ENCODE peak calls at places on chromosomes 6 and 20, in seven cellular contexts. One of them, this sample, is unnamed.

GRCh38 chr6:11854418-11855165 is 76.0 kb upstream of the ADTRP start:
- DNase-seq in NAMALWA: no peak
- DNase-seq in T-helper 9 cell: no peak
- DNase-seq in Calu3: no peak
- DNase-seq in GM04504: peak; percentile 33
- DNase-seq in dorsolateral prefrontal cortex: no peak
- DNase-seq in stimulated activated CD4-positive, alpha-beta T cell treated with anti-CD3 and anti-CD28 coated beads, Interleukin-1b, Interleukin-23, amount 100 ng/mL, for 1 hour: no peak
- DNase-seq in this sample: no peak

GRCh38 chr6:25341923-25342619 is 62.9 kb downstream of the CARMIL1 start:
- DNase-seq in GM04504: no peak
- DNase-seq in T-helper 9 cell: no peak
- DNase-seq in dorsolateral prefrontal cortex: no peak
- DNase-seq in stimulated activated CD4-positive, alpha-beta T cell treated with anti-CD3 and anti-CD28 coated beads, Interleukin-1b, Interleukin-23, amount 100 ng/mL, for 1 hour: no peak
- DNase-seq in Calu3: no peak
- DNase-seq in NAMALWA: no peak
- DNase-seq in this sample: no peak

GRCh38 chr20:1320016-1320415 is 8.9 kb downstream of the SDCBP2 start:
- DNase-seq in stimulated activated CD4-positive, alpha-beta T cell treated with anti-CD3 and anti-CD28 coated beads, Interleukin-1b, Interleukin-23, amount 100 ng/mL, for 1 hour: no peak
- DNase-seq in Calu3: no peak
- DNase-seq in T-helper 9 cell: no peak
- DNase-seq in GM04504: no peak
- DNase-seq in NAMALWA: no peak
- DNase-seq in dorsolateral prefrontal cortex: no peak
- DNase-seq in this sample: no peak

GRCh38 chr20:49207071-49207470 is 12.1 kb upstream of the DDX27 start:
- DNase-seq in T-helper 9 cell: no peak
- DNase-seq in Calu3: peak; percentile 27
- DNase-seq in NAMALWA: peak; percentile 48
- DNase-seq in stimulated activated CD4-positive, alpha-beta T cell treated with anti-CD3 and anti-CD28 coated beads, Interleukin-1b, Interleukin-23, amount 100 ng/mL, for 1 hour: no peak
- DNase-seq in GM04504: no peak
- DNase-seq in dorsolateral prefrontal cortex: no peak
- DNase-seq in this sample: no peak

GRCh38 chr20:37945034-37945660 is 42.2 kb downstream of the VSTM2L start:
- DNase-seq in stimulated activated CD4-positive, alpha-beta T cell treated with anti-CD3 and anti-CD28 coated beads, Interleukin-1b, Interleukin-23, amount 100 ng/mL, for 1 hour: no peak
- DNase-seq in dorsolateral prefrontal cortex: no peak
- DNase-seq in GM04504: no peak
- DNase-seq in Calu3: no peak
- DNase-seq in T-helper 9 cell: no peak
- DNase-seq in NAMALWA: no peak
- DNase-seq in this sample: no peak

GRCh38 chr6:84408028-84408427 is 180.6 kb upstream of the CEP162 start:
- DNase-seq in GM04504: no peak
- DNase-seq in stimulated activated CD4-positive, alpha-beta T cell treated with anti-CD3 and anti-CD28 coated beads, Interleukin-1b, Interleukin-23, amount 100 ng/mL, for 1 hour: no peak
- DNase-seq in Calu3: no peak
- DNase-seq in NAMALWA: no peak
- DNase-seq in dorsolateral prefrontal cortex: no peak
- DNase-seq in T-helper 9 cell: no peak
- DNase-seq in this sample: no peak

GRCh38 chr6:79077680-79078056 is 386 bp downstream of the PHIP start:
- DNase-seq in stimulated activated CD4-positive, alpha-beta T cell treated with anti-CD3 and anti-CD28 coated beads, Interleukin-1b, Interleukin-23, amount 100 ng/mL, for 1 hour: peak; percentile 0
- DNase-seq in NAMALWA: no peak
- DNase-seq in Calu3: peak; percentile 57
- DNase-seq in GM04504: no peak
- DNase-seq in T-helper 9 cell: peak; percentile 34
- DNase-seq in dorsolateral prefrontal cortex: no peak
- DNase-seq in this sample: no peak

GRCh38 chr6:145948328-145948727 is 15.8 kb downstream of the SHPRH start:
- DNase-seq in stimulated activated CD4-positive, alpha-beta T cell treated with anti-CD3 and anti-CD28 coated beads, Interleukin-1b, Interleukin-23, amount 100 ng/mL, for 1 hour: no peak
- DNase-seq in dorsolateral prefrontal cortex: no peak
- DNase-seq in Calu3: no peak
- DNase-seq in GM04504: no peak
- DNase-seq in T-helper 9 cell: no peak
- DNase-seq in NAMALWA: no peak
- DNase-seq in this sample: no peak

GRCh38 chr20:47295921-47296426 is 60.5 kb downstream of the ZMYND8 start:
- DNase-seq in dorsolateral prefrontal cortex: no peak
- DNase-seq in stimulated activated CD4-positive, alpha-beta T cell treated with anti-CD3 and anti-CD28 coated beads, Interleukin-1b, Interleukin-23, amount 100 ng/mL, for 1 hour: no peak
- DNase-seq in Calu3: no peak
- DNase-seq in T-helper 9 cell: no peak
- DNase-seq in GM04504: no peak
- DNase-seq in NAMALWA: no peak
- DNase-seq in this sample: no peak

GRCh38 chr6:137389150-137389664 is 105.0 kb downstream of the OLIG3 start:
- DNase-seq in T-helper 9 cell: peak; percentile 47
- DNase-seq in GM04504: no peak
- DNase-seq in stimulated activated CD4-positive, alpha-beta T cell treated with anti-CD3 and anti-CD28 coated beads, Interleukin-1b, Interleukin-23, amount 100 ng/mL, for 1 hour: peak; percentile 16
- DNase-seq in NAMALWA: peak; percentile 34
- DNase-seq in Calu3: no peak
- DNase-seq in dorsolateral prefrontal cortex: no peak
- DNase-seq in this sample: peak; percentile 65

GRCh38 chr6:118103381-118104105 is 196.5 kb downstream of the SLC35F1 start:
- DNase-seq in NAMALWA: no peak
- DNase-seq in stimulated activated CD4-positive, alpha-beta T cell treated with anti-CD3 and anti-CD28 coated beads, Interleukin-1b, Interleukin-23, amount 100 ng/mL, for 1 hour: no peak
- DNase-seq in T-helper 9 cell: no peak
- DNase-seq in GM04504: no peak
- DNase-seq in dorsolateral prefrontal cortex: no peak
- DNase-seq in Calu3: no peak
- DNase-seq in this sample: no peak

GRCh38 chr6:117440558-117441525 is 15.1 kb upstream of the ROS1 start:
- DNase-seq in Calu3: no peak
- DNase-seq in dorsolateral prefrontal cortex: no peak
- DNase-seq in GM04504: peak; percentile 93
- DNase-seq in NAMALWA: no peak
- DNase-seq in T-helper 9 cell: no peak
- DNase-seq in stimulated activated CD4-positive, alpha-beta T cell treated with anti-CD3 and anti-CD28 coated beads, Interleukin-1b, Interleukin-23, amount 100 ng/mL, for 1 hour: no peak
- DNase-seq in this sample: no peak

GRCh38 chr6:163438940-163439335 is 24.4 kb downstream of the QKI start:
- DNase-seq in GM04504: no peak
- DNase-seq in Calu3: peak; percentile 30
- DNase-seq in dorsolateral prefrontal cortex: no peak
- DNase-seq in NAMALWA: peak; percentile 44
- DNase-seq in T-helper 9 cell: peak; percentile 44
- DNase-seq in stimulated activated CD4-positive, alpha-beta T cell treated with anti-CD3 and anti-CD28 coated beads, Interleukin-1b, Interleukin-23, amount 100 ng/mL, for 1 hour: no peak
- DNase-seq in this sample: peak; percentile 25

GRCh38 chr6:157755032-157755751 is 67.9 kb upstream of the SNX9 start:
- DNase-seq in dorsolateral prefrontal cortex: no peak
- DNase-seq in stimulated activated CD4-positive, alpha-beta T cell treated with anti-CD3 and anti-CD28 coated beads, Interleukin-1b, Interleukin-23, amount 100 ng/mL, for 1 hour: no peak
- DNase-seq in GM04504: no peak
- DNase-seq in NAMALWA: no peak
- DNase-seq in T-helper 9 cell: no peak
- DNase-seq in Calu3: no peak
- DNase-seq in this sample: no peak

GRCh38 chr6:157976345-157977175 is 5.1 kb upstream of the SYNJ2 start:
- DNase-seq in NAMALWA: no peak
- DNase-seq in GM04504: no peak
- DNase-seq in dorsolateral prefrontal cortex: no peak
- DNase-seq in Calu3: no peak
- DNase-seq in stimulated activated CD4-positive, alpha-beta T cell treated with anti-CD3 and anti-CD28 coated beads, Interleukin-1b, Interleukin-23, amount 100 ng/mL, for 1 hour: no peak
- DNase-seq in T-helper 9 cell: no peak
- DNase-seq in this sample: no peak

GRCh38 chr20:62366370-62367135 is 559 bp downstream of the LAMA5 start:
- DNase-seq in T-helper 9 cell: no peak
- DNase-seq in GM04504: no peak
- DNase-seq in Calu3: peak; percentile 90
- DNase-seq in dorsolateral prefrontal cortex: no peak
- DNase-seq in NAMALWA: no peak
- DNase-seq in stimulated activated CD4-positive, alpha-beta T cell treated with anti-CD3 and anti-CD28 coated beads, Interleukin-1b, Interleukin-23, amount 100 ng/mL, for 1 hour: no peak
- DNase-seq in this sample: no peak

GRCh38 chr6:99241905-99242534 is 107.5 kb downstream of the FAXC start:
- DNase-seq in stimulated activated CD4-positive, alpha-beta T cell treated with anti-CD3 and anti-CD28 coated beads, Interleukin-1b, Interleukin-23, amount 100 ng/mL, for 1 hour: no peak
- DNase-seq in dorsolateral prefrontal cortex: no peak
- DNase-seq in NAMALWA: peak; percentile 37
- DNase-seq in T-helper 9 cell: no peak
- DNase-seq in GM04504: peak; percentile 6
- DNase-seq in Calu3: peak; percentile 53
- DNase-seq in this sample: no peak

GRCh38 chr6:107695061-107695715 is 128.9 kb downstream of the SCML4 start:
- DNase-seq in Calu3: no peak
- DNase-seq in NAMALWA: no peak
- DNase-seq in GM04504: no peak
- DNase-seq in stimulated activated CD4-positive, alpha-beta T cell treated with anti-CD3 and anti-CD28 coated beads, Interleukin-1b, Interleukin-23, amount 100 ng/mL, for 1 hour: no peak
- DNase-seq in T-helper 9 cell: no peak
- DNase-seq in dorsolateral prefrontal cortex: no peak
- DNase-seq in this sample: no peak

GRCh38 chr6:150528648-150529285 is 70.9 kb upstream of the PLEKHG1 start:
- DNase-seq in T-helper 9 cell: no peak
- DNase-seq in NAMALWA: no peak
- DNase-seq in stimulated activated CD4-positive, alpha-beta T cell treated with anti-CD3 and anti-CD28 coated beads, Interleukin-1b, Interleukin-23, amount 100 ng/mL, for 1 hour: no peak
- DNase-seq in Calu3: no peak
- DNase-seq in dorsolateral prefrontal cortex: no peak
- DNase-seq in GM04504: peak; percentile 13
- DNase-seq in this sample: no peak

GRCh38 chr6:160327981-160328380 is 20.2 kb upstream of the SLC22A3 start:
- DNase-seq in NAMALWA: no peak
- DNase-seq in stimulated activated CD4-positive, alpha-beta T cell treated with anti-CD3 and anti-CD28 coated beads, Interleukin-1b, Interleukin-23, amount 100 ng/mL, for 1 hour: no peak
- DNase-seq in T-helper 9 cell: no peak
- DNase-seq in GM04504: no peak
- DNase-seq in dorsolateral prefrontal cortex: no peak
- DNase-seq in Calu3: no peak
- DNase-seq in this sample: no peak

GRCh38 chr6:108874470-108875160 is 26.4 kb downstream of the ARMC2 start:
- DNase-seq in dorsolateral prefrontal cortex: no peak
- DNase-seq in stimulated activated CD4-positive, alpha-beta T cell treated with anti-CD3 and anti-CD28 coated beads, Interleukin-1b, Interleukin-23, amount 100 ng/mL, for 1 hour: no peak
- DNase-seq in T-helper 9 cell: no peak
- DNase-seq in NAMALWA: no peak
- DNase-seq in GM04504: peak; percentile 31
- DNase-seq in Calu3: no peak
- DNase-seq in this sample: no peak

GRCh38 chr6:38774933-38775707 is 60.0 kb downstream of the DNAH8 start:
- DNase-seq in stimulated activated CD4-positive, alpha-beta T cell treated with anti-CD3 and anti-CD28 coated beads, Interleukin-1b, Interleukin-23, amount 100 ng/mL, for 1 hour: no peak
- DNase-seq in GM04504: no peak
- DNase-seq in NAMALWA: peak; percentile 6
- DNase-seq in Calu3: no peak
- DNase-seq in dorsolateral prefrontal cortex: no peak
- DNase-seq in T-helper 9 cell: no peak
- DNase-seq in this sample: no peak

GRCh38 chr6:48087448-48087847 is 23.5 kb downstream of the PTCHD4 start:
- DNase-seq in T-helper 9 cell: no peak
- DNase-seq in Calu3: no peak
- DNase-seq in GM04504: no peak
- DNase-seq in NAMALWA: peak; percentile 31
- DNase-seq in stimulated activated CD4-positive, alpha-beta T cell treated with anti-CD3 and anti-CD28 coated beads, Interleukin-1b, Interleukin-23, amount 100 ng/mL, for 1 hour: no peak
- DNase-seq in dorsolateral prefrontal cortex: no peak
- DNase-seq in this sample: no peak

GRCh38 chr20:10521068-10521834 is 86.1 kb downstream of the SLX4IP start:
- DNase-seq in dorsolateral prefrontal cortex: no peak
- DNase-seq in NAMALWA: no peak
- DNase-seq in stimulated activated CD4-positive, alpha-beta T cell treated with anti-CD3 and anti-CD28 coated beads, Interleukin-1b, Interleukin-23, amount 100 ng/mL, for 1 hour: no peak
- DNase-seq in GM04504: peak; percentile 49
- DNase-seq in Calu3: no peak
- DNase-seq in T-helper 9 cell: no peak
- DNase-seq in this sample: no peak

GRCh38 chr6:169561665-169562064 is 140.2 kb downstream of the WDR27 start:
- DNase-seq in stimulated activated CD4-positive, alpha-beta T cell treated with anti-CD3 and anti-CD28 coated beads, Interleukin-1b, Interleukin-23, amount 100 ng/mL, for 1 hour: no peak
- DNase-seq in T-helper 9 cell: no peak
- DNase-seq in dorsolateral prefrontal cortex: no peak
- DNase-seq in NAMALWA: no peak
- DNase-seq in GM04504: no peak
- DNase-seq in Calu3: no peak
- DNase-seq in this sample: no peak

GRCh38 chr20:39036011-39036410 is 73.9 kb downstream of the DHX35 start:
- DNase-seq in T-helper 9 cell: no peak
- DNase-seq in NAMALWA: no peak
- DNase-seq in stimulated activated CD4-positive, alpha-beta T cell treated with anti-CD3 and anti-CD28 coated beads, Interleukin-1b, Interleukin-23, amount 100 ng/mL, for 1 hour: no peak
- DNase-seq in GM04504: no peak
- DNase-seq in Calu3: no peak
- DNase-seq in dorsolateral prefrontal cortex: no peak
- DNase-seq in this sample: no peak

GRCh38 chr6:41878246-41878645 is 16.9 kb downstream of the USP49 start:
- DNase-seq in GM04504: no peak
- DNase-seq in Calu3: no peak
- DNase-seq in NAMALWA: no peak
- DNase-seq in dorsolateral prefrontal cortex: no peak
- DNase-seq in stimulated activated CD4-positive, alpha-beta T cell treated with anti-CD3 and anti-CD28 coated beads, Interleukin-1b, Interleukin-23, amount 100 ng/mL, for 1 hour: no peak
- DNase-seq in T-helper 9 cell: no peak
- DNase-seq in this sample: no peak

GRCh38 chr6:125182237-125183018 is 28.9 kb downstream of the TPD52L1 start:
- DNase-seq in GM04504: no peak
- DNase-seq in stimulated activated CD4-positive, alpha-beta T cell treated with anti-CD3 and anti-CD28 coated beads, Interleukin-1b, Interleukin-23, amount 100 ng/mL, for 1 hour: no peak
- DNase-seq in T-helper 9 cell: no peak
- DNase-seq in Calu3: no peak
- DNase-seq in dorsolateral prefrontal cortex: no peak
- DNase-seq in NAMALWA: no peak
- DNase-seq in this sample: no peak